ENCODE peak calls at places on chromosomes 5 and 9, in eight cellular contexts. L, J, D, U, Q, B, I and M are unnamed samples.

GRCh38 chr5:154302181-154302580 is 111.6 kb downstream of the GALNT10 start:
- DNase-seq in L (no peak), J (peak), D (no peak), U (no peak), Q (no peak), B (peak), I (peak), M (no peak)

GRCh38 chr9:103707181-103707580 is 386.9 kb upstream of the SMC2 start:
- DNase-seq in L (no peak), J (no peak), D (no peak), U (no peak), Q (peak), B (no peak), I (no peak), M (no peak)

GRCh38 chr9:20320921-20321320 is 301.4 kb downstream of the MLLT3 start:
- DNase-seq in L (no peak), J (no peak), D (no peak), U (no peak), Q (peak), B (no peak), I (no peak), M (peak)

GRCh38 chr9:4666042-4666699 is at the start of gene SPATA6L:
- DNase-seq in L (peak), J (peak), D (no peak), U (no peak), Q (peak), B (peak), I (peak), M (no peak)

GRCh38 chr5:95842955-95843544 is 20.5 kb upstream of the GLRX start:
- DNase-seq in L (peak), J (peak), D (peak), U (no peak), Q (no peak), B (peak), I (no peak), M (no peak)

GRCh38 chr5:132807163-132807838 is 5.8 kb upstream of the SOWAHA start:
- DNase-seq in L (peak), J (no peak), D (no peak), U (peak), Q (no peak), B (no peak), I (no peak), M (no peak)

GRCh38 chr5:122500245-122501086 is 188.4 kb downstream of the SNCAIP start:
- DNase-seq in L (peak), J (no peak), D (peak), U (peak), Q (peak), B (no peak), I (peak), M (no peak)

GRCh38 chr5:37435261-37435660 is 56.1 kb downstream of the WDR70 start:
- DNase-seq in L (peak), J (no peak), D (no peak), U (no peak), Q (no peak), B (no peak), I (no peak), M (no peak)

GRCh38 chr5:96876292-96876850 is at the start of gene ERAP2:
- DNase-seq in L (peak), J (no peak), D (peak), U (no peak), Q (peak), B (no peak), I (no peak), M (peak)

GRCh38 chr5:159211712-159212111 is 2.4 kb upstream of the RNF145 start:
- DNase-seq in L (no peak), J (no peak), D (no peak), U (no peak), Q (no peak), B (no peak), I (no peak), M (no peak)

GRCh38 chr5:154287136-154287535 is 96.6 kb downstream of the GALNT10 start:
- DNase-seq in L (peak), J (no peak), D (peak), U (no peak), Q (no peak), B (no peak), I (no peak), M (no peak)

GRCh38 chr5:177602458-177602830 is 2.5 kb downstream of the B4GALT7 start:
- DNase-seq in L (no peak), J (no peak), D (no peak), U (no peak), Q (no peak), B (no peak), I (no peak), M (no peak)

GRCh38 chr9:65432722-65433323 is 147.8 kb upstream of the FOXD4L5 start:
- DNase-seq in L (no peak), J (no peak), D (no peak), U (no peak), Q (no peak), B (no peak), I (no peak), M (no peak)

GRCh38 chr9:751137-752051 is 90.1 kb upstream of the DMRT1 start:
- DNase-seq in L (no peak), J (no peak), D (peak), U (no peak), Q (peak), B (no peak), I (no peak), M (peak)

DNA sequence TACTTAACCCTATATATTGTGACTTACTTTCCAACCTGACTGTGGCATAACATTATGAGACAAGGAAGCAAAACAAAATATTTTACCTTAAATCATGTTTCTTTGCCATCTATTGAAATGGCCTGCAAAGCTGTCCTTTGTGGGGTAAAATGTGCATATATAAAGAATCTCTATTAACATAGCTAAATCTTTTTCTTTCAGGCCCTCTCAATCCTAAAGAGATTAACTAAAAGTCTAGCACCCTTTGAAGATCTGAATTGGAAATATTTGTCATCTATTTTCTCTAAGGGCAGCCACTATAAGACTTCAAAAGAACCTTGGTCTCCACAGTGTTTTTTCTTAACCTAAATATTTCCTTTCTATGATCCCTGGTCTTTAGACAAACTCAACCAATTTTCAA is 5.0 kb upstream of the UNC13B start:
- DNase-seq in L (no peak), J (no peak), D (no peak), U (no peak), Q (no peak), B (no peak), I (no peak), M (no peak)
- H3K27ac ChIP-seq in L (no peak), J (no peak), D (no peak), U (no peak), Q (no peak), B (no peak), I (no peak), M (no peak)

GRCh38 chr5:14781106-14781505 is 90.5 kb downstream of the ANKH start:
- DNase-seq in L (no peak), J (no peak), D (no peak), U (no peak), Q (no peak), B (no peak), I (no peak), M (no peak)
- H3K27ac ChIP-seq in L (no peak), J (peak), D (no peak), U (no peak), Q (no peak), B (no peak), I (no peak), M (no peak)

DNA sequence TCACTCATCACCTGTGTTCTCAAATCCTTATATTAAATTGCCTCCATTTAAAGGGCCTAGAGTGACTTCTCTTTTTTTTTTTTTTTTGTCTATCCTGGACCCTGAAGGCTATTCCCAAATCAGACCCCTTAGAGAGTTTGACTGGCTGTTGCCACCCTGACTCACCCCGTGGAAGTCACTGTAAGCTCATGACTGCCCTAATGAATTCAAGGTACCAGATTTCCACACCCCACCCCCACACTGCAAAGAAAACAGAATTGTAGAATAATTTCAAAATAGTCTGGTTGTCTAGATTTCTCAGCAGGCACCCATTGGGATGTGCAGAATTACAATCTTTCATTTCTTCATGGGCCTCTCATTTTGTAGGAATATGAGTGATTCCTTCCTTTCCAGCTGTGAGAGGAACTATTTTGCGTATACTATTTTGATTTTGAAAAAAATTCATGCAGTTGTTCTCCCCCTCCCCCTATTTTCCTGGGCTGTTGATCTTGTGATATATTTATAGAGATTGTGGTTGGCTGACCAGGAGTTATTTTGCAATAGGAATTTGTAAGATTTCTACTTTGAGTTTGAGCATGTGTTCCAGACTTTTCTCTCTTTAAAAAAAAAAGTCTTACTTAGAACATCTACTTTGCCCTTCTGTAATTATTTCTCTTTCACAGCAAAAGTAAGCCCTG is 79.1 kb downstream of the ZNF618 start:
- DNase-seq in L (no peak), J (no peak), D (peak), U (no peak), Q (no peak), B (no peak), I (no peak), M (no peak)
- H3K27ac ChIP-seq in L (no peak), J (peak), D (peak), U (no peak), Q (no peak), B (peak), I (peak), M (no peak)

GRCh38 chr9:124280176-124280691 is 22.5 kb downstream of the NEK6 start:
- DNase-seq in L (no peak), J (no peak), D (peak), U (no peak), Q (no peak), B (no peak), I (peak), M (peak)
- H3K27ac ChIP-seq in L (no peak), J (no peak), D (peak), U (no peak), Q (no peak), B (peak), I (peak), M (peak)

DNA sequence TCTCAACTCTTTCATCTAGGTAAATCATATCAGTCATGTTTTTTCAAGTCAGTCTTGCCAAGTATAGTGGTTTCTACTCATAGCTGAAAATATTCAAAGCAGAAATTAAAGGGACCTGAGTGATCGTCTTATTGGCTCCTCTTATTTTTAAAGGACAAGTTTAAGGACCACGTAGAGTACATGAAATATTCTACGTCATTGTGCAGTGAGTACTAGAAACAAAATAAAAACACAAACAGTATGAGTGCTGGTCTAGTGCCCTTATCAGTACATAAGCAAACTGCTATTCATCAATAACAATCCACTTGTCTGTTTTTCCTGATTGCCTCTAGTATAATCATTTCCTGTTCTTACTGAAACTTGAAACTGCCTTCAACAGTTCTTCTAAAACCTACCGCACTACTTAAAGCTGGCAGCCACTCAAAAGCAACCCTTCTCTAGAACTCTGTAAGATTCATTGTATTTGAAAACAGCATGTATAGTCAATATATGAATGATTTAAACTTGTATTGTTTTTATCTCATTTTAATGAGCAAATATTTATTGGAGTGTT is 853.7 kb downstream of the TAF11L14 start:
- DNase-seq in L (no peak), J (no peak), D (no peak), U (no peak), Q (no peak), B (no peak), I (no peak), M (no peak)
- H3K27ac ChIP-seq in L (no peak), J (no peak), D (no peak), U (no peak), Q (peak), B (no peak), I (no peak), M (no peak)

DNA sequence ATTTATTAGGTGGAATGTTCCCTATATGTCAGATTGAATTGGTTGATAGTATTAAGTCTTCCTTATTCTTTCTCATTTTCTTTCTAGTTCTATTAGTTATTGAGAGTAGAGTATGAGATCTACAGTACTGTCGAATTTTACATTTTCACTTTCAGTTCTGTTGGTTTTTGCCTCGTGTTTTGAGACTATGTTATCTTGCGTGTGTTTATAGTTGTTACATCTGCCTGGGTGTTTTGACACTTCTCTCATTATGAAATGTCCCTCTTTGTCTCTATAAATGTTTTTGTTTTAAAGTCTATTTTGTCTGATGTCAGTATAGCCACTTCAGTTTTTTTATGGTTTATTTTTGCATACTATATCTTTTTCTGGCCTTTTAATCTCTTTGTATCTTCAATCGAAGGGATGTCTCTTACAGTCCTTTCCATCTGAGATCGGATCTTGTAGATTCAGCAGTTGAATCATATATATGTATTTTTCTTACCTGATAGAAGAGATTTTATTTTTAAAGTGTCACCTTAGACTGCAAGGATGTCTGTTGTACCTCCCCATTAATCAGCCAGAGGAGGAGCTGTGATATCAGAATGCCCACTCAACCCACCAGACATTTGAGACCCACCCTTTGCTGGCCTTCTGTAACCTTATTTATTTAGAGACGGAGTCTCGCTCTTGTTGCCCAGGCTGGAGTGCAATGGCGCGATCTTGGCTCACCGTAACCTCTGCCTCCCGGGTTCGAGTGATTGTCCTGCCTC is 20.7 kb downstream of the EHMT1 start:
- DNase-seq in L (no peak), J (no peak), D (no peak), U (no peak), Q (no peak), B (no peak), I (no peak), M (no peak)
- H3K27ac ChIP-seq in L (no peak), J (no peak), D (no peak), U (no peak), Q (no peak), B (no peak), I (no peak), M (no peak)